ENCODE peak calls at places on chromosomes 3 and 15, in six cellular contexts. One of them, this sample, is unnamed.

GRCh38 chr15:71349736-71350515 is 234.7 kb downstream of the THSD4 start:
- DNase-seq in OCI-LY7: no peak
- DNase-seq in amniotic epithelial cell: no peak
- DNase-seq in SW480: no peak
- DNase-seq in CD14-positive monocyte: no peak
- DNase-seq in LoVo: no peak
- DNase-seq in this sample: no peak

GRCh38 chr3:45100998-45101407 is 45.2 kb downstream of the CDCP1 start:
- DNase-seq in amniotic epithelial cell: peak
- DNase-seq in CD14-positive monocyte: peak
- DNase-seq in OCI-LY7: no peak
- DNase-seq in SW480: no peak
- DNase-seq in LoVo: no peak
- DNase-seq in this sample: peak

GRCh38 chr3:13150624-13151023 is 77.4 kb upstream of the IQSEC1 start:
- DNase-seq in LoVo: no peak
- DNase-seq in OCI-LY7: no peak
- DNase-seq in amniotic epithelial cell: no peak
- DNase-seq in CD14-positive monocyte: no peak
- DNase-seq in SW480: no peak
- DNase-seq in this sample: no peak

GRCh38 chr3:35680866-35681650 is 41.7 kb downstream of the ARPP21 start:
- DNase-seq in LoVo: no peak
- DNase-seq in CD14-positive monocyte: no peak
- DNase-seq in SW480: no peak
- DNase-seq in amniotic epithelial cell: no peak
- DNase-seq in OCI-LY7: no peak
- DNase-seq in this sample: no peak

GRCh38 chr15:34259557-34259956 is 34.7 kb downstream of the EMC4 start:
- DNase-seq in OCI-LY7: no peak
- DNase-seq in SW480: no peak
- DNase-seq in CD14-positive monocyte: no peak
- DNase-seq in amniotic epithelial cell: peak
- DNase-seq in LoVo: no peak
- DNase-seq in this sample: no peak

GRCh38 chr15:42577514-42578031 is 2.2 kb downstream of the STARD9 start:
- DNase-seq in LoVo: no peak
- DNase-seq in SW480: no peak
- DNase-seq in CD14-positive monocyte: no peak
- DNase-seq in OCI-LY7: peak
- DNase-seq in amniotic epithelial cell: peak
- DNase-seq in this sample: peak

GRCh38 chr15:99029358-99029871 is 21.8 kb upstream of the PGPEP1L start:
- DNase-seq in CD14-positive monocyte: no peak
- DNase-seq in LoVo: no peak
- DNase-seq in SW480: peak
- DNase-seq in OCI-LY7: no peak
- DNase-seq in amniotic epithelial cell: peak
- DNase-seq in this sample: no peak

GRCh38 chr15:37007301-37007700 is 93.0 kb downstream of the MEIS2 start:
- DNase-seq in LoVo: no peak
- DNase-seq in OCI-LY7: no peak
- DNase-seq in SW480: no peak
- DNase-seq in amniotic epithelial cell: no peak
- DNase-seq in CD14-positive monocyte: no peak
- DNase-seq in this sample: no peak

GRCh38 chr3:53460313-53460712 is 34.1 kb upstream of the CACNA1D start:
- DNase-seq in amniotic epithelial cell: no peak
- DNase-seq in SW480: no peak
- DNase-seq in LoVo: no peak
- DNase-seq in OCI-LY7: no peak
- DNase-seq in CD14-positive monocyte: no peak
- DNase-seq in this sample: no peak

GRCh38 chr3:102133376-102133775 is 284.1 kb downstream of the NFKBIZ start:
- DNase-seq in LoVo: no peak
- DNase-seq in SW480: no peak
- DNase-seq in OCI-LY7: no peak
- DNase-seq in CD14-positive monocyte: no peak
- DNase-seq in amniotic epithelial cell: no peak
- DNase-seq in this sample: no peak

GRCh38 chr3:36959821-36960220 is 15.0 kb upstream of the TRANK1 start:
- DNase-seq in CD14-positive monocyte: no peak
- DNase-seq in OCI-LY7: no peak
- DNase-seq in SW480: no peak
- DNase-seq in LoVo: no peak
- DNase-seq in amniotic epithelial cell: no peak
- DNase-seq in this sample: peak

GRCh38 chr3:148763921-148764320 is 63.7 kb upstream of the CPB1 start:
- DNase-seq in OCI-LY7: no peak
- DNase-seq in amniotic epithelial cell: no peak
- DNase-seq in LoVo: no peak
- DNase-seq in SW480: no peak
- DNase-seq in CD14-positive monocyte: no peak
- DNase-seq in this sample: no peak

GRCh38 chr15:67838789-67839332 is 984 bp downstream of the RNU6-1 start:
- DNase-seq in LoVo: peak
- DNase-seq in amniotic epithelial cell: peak
- DNase-seq in OCI-LY7: no peak
- DNase-seq in CD14-positive monocyte: no peak
- DNase-seq in SW480: peak
- DNase-seq in this sample: no peak

GRCh38 chr15:66131831-66132230 is 121.7 kb downstream of the MEGF11 start:
- DNase-seq in LoVo: no peak
- DNase-seq in CD14-positive monocyte: no peak
- DNase-seq in SW480: no peak
- DNase-seq in OCI-LY7: no peak
- DNase-seq in amniotic epithelial cell: no peak
- DNase-seq in this sample: no peak

GRCh38 chr3:115517457-115518050 is 105.8 kb upstream of the GAP43 start:
- DNase-seq in CD14-positive monocyte: no peak
- DNase-seq in LoVo: no peak
- DNase-seq in amniotic epithelial cell: no peak
- DNase-seq in OCI-LY7: no peak
- DNase-seq in SW480: no peak
- DNase-seq in this sample: no peak

GRCh38 chr3:60189304-60189703 is 1061.9 kb downstream of the FHIT start:
- DNase-seq in OCI-LY7: no peak
- DNase-seq in amniotic epithelial cell: no peak
- DNase-seq in SW480: no peak
- DNase-seq in CD14-positive monocyte: no peak
- DNase-seq in LoVo: no peak
- DNase-seq in this sample: no peak

GRCh38 chr15:95620934-95621579 is 709.4 kb upstream of the NR2F2 start:
- DNase-seq in CD14-positive monocyte: no peak
- DNase-seq in LoVo: no peak
- DNase-seq in amniotic epithelial cell: peak
- DNase-seq in SW480: no peak
- DNase-seq in OCI-LY7: no peak
- DNase-seq in this sample: no peak

GRCh38 chr3:151367448-151367847 is 17.1 kb downstream of the P2RY12 start:
- DNase-seq in LoVo: no peak
- DNase-seq in amniotic epithelial cell: no peak
- DNase-seq in SW480: no peak
- DNase-seq in CD14-positive monocyte: no peak
- DNase-seq in OCI-LY7: no peak
- DNase-seq in this sample: no peak

GRCh38 chr15:29873264-29873663 is 51.0 kb upstream of the TJP1 start:
- DNase-seq in CD14-positive monocyte: no peak
- DNase-seq in LoVo: no peak
- DNase-seq in OCI-LY7: no peak
- DNase-seq in amniotic epithelial cell: no peak
- DNase-seq in SW480: no peak
- DNase-seq in this sample: no peak

GRCh38 chr3:184565421-184566211 is 4.0 kb downstream of the EPHB3 start:
- DNase-seq in SW480: peak
- DNase-seq in OCI-LY7: no peak
- DNase-seq in CD14-positive monocyte: no peak
- DNase-seq in amniotic epithelial cell: peak
- DNase-seq in LoVo: peak
- DNase-seq in this sample: peak

GRCh38 chr3:138696661-138697370 is 88.2 kb downstream of the FAIM start:
- DNase-seq in SW480: no peak
- DNase-seq in amniotic epithelial cell: peak
- DNase-seq in LoVo: no peak
- DNase-seq in CD14-positive monocyte: no peak
- DNase-seq in OCI-LY7: no peak
- DNase-seq in this sample: no peak

GRCh38 chr3:132284756-132285619 is 32.2 kb upstream of the ACP3 start:
- DNase-seq in amniotic epithelial cell: no peak
- DNase-seq in CD14-positive monocyte: no peak
- DNase-seq in LoVo: no peak
- DNase-seq in SW480: no peak
- DNase-seq in OCI-LY7: no peak
- DNase-seq in this sample: no peak

GRCh38 chr3:137988982-137989381 is 21.0 kb upstream of the CLDN18 start:
- DNase-seq in CD14-positive monocyte: no peak
- DNase-seq in OCI-LY7: no peak
- DNase-seq in LoVo: no peak
- DNase-seq in SW480: no peak
- DNase-seq in amniotic epithelial cell: no peak
- DNase-seq in this sample: no peak